ENCODE peak calls at places on chromosomes 1 and 21, in five cellular contexts. R, Z, T, D and L are unnamed samples.

GRCh38 chr1:5402618-5403017 is 589.6 kb downstream of the NPHP4 start:
- DNase-seq in Z (no peak), T (no peak), D (no peak), R (no peak), L (no peak)

GRCh38 chr1:204025917-204026709 is 46.8 kb upstream of the SOX13 start:
- DNase-seq in D (no peak), R (no peak), Z (no peak), T (no peak), L (no peak)

GRCh38 chr1:50704126-50704525 is 255.9 kb downstream of the FAF1 start:
- DNase-seq in D (peak), Z (peak), T (no peak), R (peak), L (peak)

GRCh38 chr1:206472454-206472853 is 2.2 kb downstream of the IKBKE start:
- DNase-seq in T (no peak), D (no peak), Z (peak), R (no peak), L (no peak)

GRCh38 chr1:24742090-24742938 is 2.9 kb upstream of the CLIC4 start:
- DNase-seq in Z (no peak), T (no peak), D (no peak), R (peak), L (no peak)

GRCh38 chr1:204711947-204712701 is 26.6 kb upstream of the LRRN2 start:
- DNase-seq in Z (no peak), D (no peak), R (no peak), T (no peak), L (no peak)

GRCh38 chr1:158002630-158003408 is 9.4 kb downstream of the KIRREL1 start:
- DNase-seq in Z (peak), R (no peak), T (no peak), D (no peak), L (no peak)

GRCh38 chr1:72606216-72606615 is 323.9 kb upstream of the NEGR1 start:
- DNase-seq in D (no peak), R (no peak), T (no peak), Z (no peak), L (no peak)

GRCh38 chr1:175580351-175580750 is 163.0 kb downstream of the TNR start:
- DNase-seq in Z (no peak), D (no peak), T (no peak), R (no peak), L (no peak)

GRCh38 chr1:235998812-235999211 is 66.1 kb downstream of the NID1 start:
- DNase-seq in T (peak), R (no peak), Z (peak), D (no peak), L (no peak)

GRCh38 chr1:119626146-119626545 is 21.9 kb downstream of the ZNF697 start:
- DNase-seq in T (no peak), Z (no peak), D (no peak), R (no peak), L (no peak)

GRCh38 chr1:235067396-235068154 is 61.1 kb downstream of the TOMM20 start:
- DNase-seq in D (no peak), R (peak), T (no peak), Z (peak), L (peak)

GRCh38 chr1:22332795-22333499 is 118.7 kb upstream of the ZBTB40 start:
- DNase-seq in R (no peak), Z (no peak), D (no peak), T (no peak), L (no peak)

GRCh38 chr21:42310411-42311001 is 4.7 kb downstream of the TFF3 start:
- DNase-seq in T (no peak), R (no peak), Z (no peak), D (no peak), L (no peak)

GRCh38 chr1:212147581-212148033 is 112.1 kb downstream of the DTL start:
- DNase-seq in R (no peak), Z (no peak), T (no peak), D (no peak), L (no peak)

GRCh38 chr1:243411472-243411871 is 155.6 kb downstream of the SDCCAG8 start:
- DNase-seq in T (no peak), D (no peak), Z (no peak), R (no peak), L (no peak)

GRCh38 chr21:46189213-46189958 is 5.1 kb upstream of the SPATC1L start:
- DNase-seq in T (no peak), R (no peak), D (no peak), Z (peak), L (no peak)

GRCh38 chr1:11071463-11072215 is 11.8 kb upstream of the SRM start:
- DNase-seq in D (no peak), R (no peak), T (no peak), Z (no peak), L (no peak)